ENCODE peak calls at places on chromosomes 5 and 9, in six cellular contexts. V is SW 1271, L is T-cell, S is trophoblast cell, X is AG08396, J is AG08395. P is an unnamed sample.

GRCh38 chr5:149500922-149501582 is 50.2 kb downstream of the CSNK1A1 start:
- DNase-seq in V (no peak), L (no peak), S (peak), X (peak), J (peak), P (no peak)

GRCh38 chr9:23849379-23849778 is 23.3 kb upstream of the ELAVL2 start:
- DNase-seq in V (no peak), L (no peak), S (no peak), X (no peak), J (no peak), P (no peak)

GRCh38 chr5:143279698-143280097 is 123.8 kb downstream of the NR3C1 start:
- DNase-seq in V (peak), L (no peak), S (peak), X (peak), J (no peak), P (no peak)

GRCh38 chr5:181189363-181189961 is 15.5 kb downstream of the TRIM7 start:
- DNase-seq in V (no peak), L (peak), S (no peak), X (no peak), J (no peak), P (no peak)

GRCh38 chr9:136977223-136978072 is at the start of gene PTGDS:
- DNase-seq in V (no peak), L (no peak), S (no peak), X (peak), J (no peak), P (no peak)

GRCh38 chr5:134252671-134253070 is 26.8 kb upstream of the PPP2CA start:
- DNase-seq in V (peak), L (no peak), S (peak), X (peak), J (peak), P (no peak)

GRCh38 chr5:556909-557441 is 32.7 kb upstream of the SLC9A3 start:
- DNase-seq in V (no peak), L (no peak), S (no peak), X (no peak), J (no peak), P (no peak)

GRCh38 chr9:118444403-118444802 is 740.2 kb downstream of the TLR4 start:
- DNase-seq in V (no peak), L (no peak), S (no peak), X (no peak), J (no peak), P (no peak)

GRCh38 chr9:18473551-18474279 is at the start of gene ADAMTSL1:
- DNase-seq in V (no peak), L (no peak), S (no peak), X (peak), J (peak), P (no peak)

GRCh38 chr9:123020796-123021195 is 12.7 kb upstream of the GPR21 start:
- DNase-seq in V (no peak), L (no peak), S (no peak), X (no peak), J (no peak), P (no peak)

GRCh38 chr9:75369989-75370388 is 281.7 kb downstream of the OSTF1 start:
- DNase-seq in V (no peak), L (no peak), S (peak), X (no peak), J (no peak), P (no peak)

GRCh38 chr5:38307845-38308244 is 49.5 kb downstream of the EGFLAM start:
- DNase-seq in V (no peak), L (no peak), S (no peak), X (no peak), J (no peak), P (no peak)

GRCh38 chr9:10112798-10113197 is 500.0 kb downstream of the PTPRD start:
- DNase-seq in V (no peak), L (no peak), S (no peak), X (no peak), J (no peak), P (no peak)

GRCh38 chr5:10706326-10706725 is 54.7 kb downstream of the DAP start:
- DNase-seq in V (no peak), L (no peak), S (peak), X (no peak), J (no peak), P (no peak)